ENCODE peak calls at places on chromosome 17, in eight cellular contexts. One of them, this sample, is unnamed.
A peak's percentile ranks its signal among the peaks of the same experiment; 100 is the strongest.

GRCh38 chr17:69451416-69452394 is 37.2 kb downstream of the MAP2K6 start:
- DNase-seq in transverse colon: no peak
- DNase-seq in mesendoderm: peak; percentile 41
- DNase-seq in neural progenitor cell: no peak
- DNase-seq in IMR-90: no peak
- DNase-seq in cardiac muscle cell: no peak
- DNase-seq in kidney: no peak
- DNase-seq in tibial nerve: no peak
- DNase-seq in this sample: no peak

GRCh38 chr17:17361543-17362511 is 58.7 kb downstream of the NT5M start:
- DNase-seq in transverse colon: no peak
- DNase-seq in mesendoderm: no peak
- DNase-seq in neural progenitor cell: no peak
- DNase-seq in IMR-90: no peak
- DNase-seq in cardiac muscle cell: no peak
- DNase-seq in kidney: peak; percentile 37
- DNase-seq in tibial nerve: peak; percentile 25
- DNase-seq in this sample: peak; percentile 76

GRCh38 chr17:42182927-42183734 is 2.1 kb downstream of the HCRT start:
- DNase-seq in transverse colon: no peak
- DNase-seq in mesendoderm: peak; percentile 60
- DNase-seq in neural progenitor cell: no peak
- DNase-seq in IMR-90: peak; percentile 60
- DNase-seq in cardiac muscle cell: no peak
- DNase-seq in kidney: no peak
- DNase-seq in tibial nerve: no peak
- DNase-seq in this sample: no peak

GRCh38 chr17:6608321-6608720 is 32.2 kb downstream of the KIAA0753 start:
- DNase-seq in transverse colon: no peak
- DNase-seq in mesendoderm: no peak
- DNase-seq in neural progenitor cell: no peak
- DNase-seq in IMR-90: peak; percentile 41
- DNase-seq in cardiac muscle cell: no peak
- DNase-seq in kidney: no peak
- DNase-seq in tibial nerve: no peak
- DNase-seq in this sample: no peak

GRCh38 chr17:31743767-31744166 is 115.3 kb downstream of the COPRS start:
- DNase-seq in transverse colon: no peak
- DNase-seq in mesendoderm: peak; percentile 25
- DNase-seq in neural progenitor cell: peak; percentile 34
- DNase-seq in IMR-90: peak; percentile 28
- DNase-seq in cardiac muscle cell: peak; percentile 70
- DNase-seq in kidney: no peak
- DNase-seq in tibial nerve: no peak
- DNase-seq in this sample: peak; percentile 61

GRCh38 chr17:68461122-68461539 is 3.8 kb upstream of the WIPI1 start:
- DNase-seq in transverse colon: no peak
- DNase-seq in mesendoderm: no peak
- DNase-seq in neural progenitor cell: no peak
- DNase-seq in IMR-90: no peak
- DNase-seq in cardiac muscle cell: no peak
- DNase-seq in kidney: no peak
- DNase-seq in tibial nerve: no peak
- DNase-seq in this sample: no peak

GRCh38 chr17:2749784-2750181 is 331 bp upstream of the CCDC92B start:
- DNase-seq in transverse colon: peak; percentile 78
- DNase-seq in mesendoderm: peak; percentile 85
- DNase-seq in neural progenitor cell: peak; percentile 95
- DNase-seq in IMR-90: peak; percentile 57
- DNase-seq in cardiac muscle cell: peak; percentile 92
- DNase-seq in kidney: peak; percentile 89
- DNase-seq in tibial nerve: peak; percentile 13
- DNase-seq in this sample: peak; percentile 90

GRCh38 chr17:16920628-16921020 is 51.3 kb downstream of the TNFRSF13B start:
- DNase-seq in transverse colon: peak; percentile 2
- DNase-seq in mesendoderm: no peak
- DNase-seq in neural progenitor cell: no peak
- DNase-seq in IMR-90: no peak
- DNase-seq in cardiac muscle cell: no peak
- DNase-seq in kidney: no peak
- DNase-seq in tibial nerve: no peak
- DNase-seq in this sample: peak; percentile 10

GRCh38 chr17:31674305-31674704 is 184.7 kb downstream of the COPRS start:
- DNase-seq in transverse colon: no peak
- DNase-seq in mesendoderm: no peak
- DNase-seq in neural progenitor cell: no peak
- DNase-seq in IMR-90: peak; percentile 50
- DNase-seq in cardiac muscle cell: no peak
- DNase-seq in kidney: no peak
- DNase-seq in tibial nerve: no peak
- DNase-seq in this sample: no peak

GRCh38 chr17:6415616-6416015 is 19.3 kb downstream of the AIPL1 start:
- DNase-seq in transverse colon: no peak
- DNase-seq in mesendoderm: no peak
- DNase-seq in neural progenitor cell: no peak
- DNase-seq in IMR-90: no peak
- DNase-seq in cardiac muscle cell: peak; percentile 25
- DNase-seq in kidney: no peak
- DNase-seq in tibial nerve: no peak
- DNase-seq in this sample: no peak

GRCh38 chr17:28038802-28039600 is 3.5 kb upstream of the NLK start:
- DNase-seq in transverse colon: no peak
- DNase-seq in mesendoderm: no peak
- DNase-seq in neural progenitor cell: no peak
- DNase-seq in IMR-90: peak; percentile 63
- DNase-seq in cardiac muscle cell: peak; percentile 19
- DNase-seq in kidney: no peak
- DNase-seq in tibial nerve: no peak
- DNase-seq in this sample: no peak

GRCh38 chr17:67469208-67469980 is 92.3 kb downstream of the PITPNC1 start:
- DNase-seq in transverse colon: no peak
- DNase-seq in mesendoderm: no peak
- DNase-seq in neural progenitor cell: no peak
- DNase-seq in IMR-90: peak; percentile 28
- DNase-seq in cardiac muscle cell: peak; percentile 54
- DNase-seq in kidney: no peak
- DNase-seq in tibial nerve: no peak
- DNase-seq in this sample: no peak

DNA sequence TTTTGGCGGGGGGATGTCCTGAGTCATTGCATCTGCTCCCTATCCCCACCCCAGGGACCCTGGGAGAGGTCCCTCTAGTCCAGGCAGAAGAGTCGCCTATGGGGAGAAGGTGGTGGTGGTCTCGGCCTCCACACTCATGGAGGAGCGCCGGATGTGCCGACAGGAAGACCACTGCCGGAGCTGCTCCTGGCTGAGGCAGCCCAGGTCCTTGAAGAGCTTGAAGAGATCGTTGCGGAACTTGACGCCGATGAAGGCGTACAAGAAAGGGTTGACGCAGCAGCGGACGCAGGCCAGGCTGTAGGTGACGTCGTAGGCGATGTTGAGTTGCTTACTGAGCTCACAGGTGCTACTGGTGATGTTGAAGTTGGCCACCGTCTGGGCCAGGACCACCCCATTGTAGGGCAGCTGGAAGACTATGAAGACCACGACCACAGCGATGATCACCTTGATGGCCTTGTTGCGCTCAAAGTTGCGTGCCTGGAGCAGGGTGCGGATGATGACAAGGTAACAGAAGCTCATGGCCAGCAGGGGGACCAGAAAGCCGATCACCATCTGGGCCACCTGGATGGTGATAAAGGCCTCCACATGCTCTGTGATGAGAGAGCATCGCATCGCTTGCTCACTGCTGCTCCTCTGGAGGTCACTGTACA is 10.5 kb downstream of the CCR7 start:
- DNase-seq in transverse colon: no peak
- DNase-seq in mesendoderm: no peak
- DNase-seq in neural progenitor cell: no peak
- DNase-seq in IMR-90: no peak
- DNase-seq in cardiac muscle cell: no peak
- DNase-seq in kidney: no peak
- DNase-seq in tibial nerve: no peak
- DNase-seq in this sample: peak; percentile 60
- H3K4me1 ChIP-seq in transverse colon: peaks cover 60% of the 10 kb centered on the region
- H3K4me1 ChIP-seq in mesendoderm: peaks cover 6% of the 10 kb centered on the region
- H3K4me1 ChIP-seq in neural progenitor cell: peaks cover 8% of the 10 kb centered on the region
- H3K4me1 ChIP-seq in IMR-90: peaks cover 58% of the 10 kb centered on the region
- H3K4me1 ChIP-seq in cardiac muscle cell: peaks cover 31% of the 10 kb centered on the region
- H3K4me1 ChIP-seq in kidney: peaks cover 35% of the 10 kb centered on the region
- H3K4me1 ChIP-seq in tibial nerve: peaks cover 7% of the 10 kb centered on the region
- H3K4me1 ChIP-seq in this sample: peaks cover 55% of the 10 kb centered on the region

GRCh38 chr17:21279582-21279981 is 4.9 kb upstream of the MAP2K3 start:
- DNase-seq in transverse colon: no peak
- DNase-seq in mesendoderm: no peak
- DNase-seq in neural progenitor cell: no peak
- DNase-seq in IMR-90: no peak
- DNase-seq in cardiac muscle cell: no peak
- DNase-seq in kidney: no peak
- DNase-seq in tibial nerve: no peak
- DNase-seq in this sample: peak; percentile 58
- H3K4me1 ChIP-seq in transverse colon: peaks cover 33% of the 10 kb centered on the region
- H3K4me1 ChIP-seq in mesendoderm: peaks cover 2% of the 10 kb centered on the region
- H3K4me1 ChIP-seq in neural progenitor cell: no peaks in the 10 kb centered on the region
- H3K4me1 ChIP-seq in IMR-90: peaks cover 30% of the 10 kb centered on the region
- H3K4me1 ChIP-seq in cardiac muscle cell: peaks cover 5% of the 10 kb centered on the region
- H3K4me1 ChIP-seq in kidney: peaks cover 9% of the 10 kb centered on the region
- H3K4me1 ChIP-seq in tibial nerve: no peaks in the 10 kb centered on the region
- H3K4me1 ChIP-seq in this sample: no peaks in the 10 kb centered on the region

GRCh38 chr17:82328994-82329507 is 4.5 kb downstream of the SECTM1 start:
- DNase-seq in transverse colon: no peak
- DNase-seq in mesendoderm: no peak
- DNase-seq in neural progenitor cell: no peak
- DNase-seq in IMR-90: no peak
- DNase-seq in cardiac muscle cell: no peak
- DNase-seq in kidney: peak; percentile 73
- DNase-seq in tibial nerve: no peak
- DNase-seq in this sample: no peak
- H3K4me1 ChIP-seq in transverse colon: peaks cover 82% of the 10 kb centered on the region
- H3K4me1 ChIP-seq in mesendoderm: no peaks in the 10 kb centered on the region
- H3K4me1 ChIP-seq in neural progenitor cell: peaks cover 29% of the 10 kb centered on the region
- H3K4me1 ChIP-seq in IMR-90: peaks cover 14% of the 10 kb centered on the region
- H3K4me1 ChIP-seq in cardiac muscle cell: peaks cover 31% of the 10 kb centered on the region
- H3K4me1 ChIP-seq in kidney: peaks cover 24% of the 10 kb centered on the region
- H3K4me1 ChIP-seq in tibial nerve: no peaks in the 10 kb centered on the region
- H3K4me1 ChIP-seq in this sample: peaks cover 5% of the 10 kb centered on the region

GRCh38 chr17:55727275-55727674 is 4.6 kb upstream of the TMEM100 start:
- DNase-seq in transverse colon: no peak
- DNase-seq in mesendoderm: peak; percentile 41
- DNase-seq in neural progenitor cell: no peak
- DNase-seq in IMR-90: no peak
- DNase-seq in cardiac muscle cell: no peak
- DNase-seq in kidney: no peak
- DNase-seq in tibial nerve: no peak
- DNase-seq in this sample: no peak

GRCh38 chr17:55728361-55728760 is 5.7 kb upstream of the TMEM100 start:
- DNase-seq in transverse colon: no peak
- DNase-seq in mesendoderm: no peak
- DNase-seq in neural progenitor cell: no peak
- DNase-seq in IMR-90: no peak
- DNase-seq in cardiac muscle cell: no peak
- DNase-seq in kidney: no peak
- DNase-seq in tibial nerve: no peak
- DNase-seq in this sample: no peak

GRCh38 chr17:55728833-55729232 is 6.2 kb upstream of the TMEM100 start:
- DNase-seq in transverse colon: no peak
- DNase-seq in mesendoderm: no peak
- DNase-seq in neural progenitor cell: no peak
- DNase-seq in IMR-90: no peak
- DNase-seq in cardiac muscle cell: no peak
- DNase-seq in kidney: no peak
- DNase-seq in tibial nerve: no peak
- DNase-seq in this sample: no peak

GRCh38 chr17:55726440-55726839 is 3.8 kb upstream of the TMEM100 start:
- DNase-seq in transverse colon: peak; percentile 17
- DNase-seq in mesendoderm: no peak
- DNase-seq in neural progenitor cell: no peak
- DNase-seq in IMR-90: peak; percentile 91
- DNase-seq in cardiac muscle cell: no peak
- DNase-seq in kidney: no peak
- DNase-seq in tibial nerve: peak; percentile 79
- DNase-seq in this sample: peak; percentile 77

GRCh38 chr17:55727920-55728319 is 5.3 kb upstream of the TMEM100 start:
- DNase-seq in transverse colon: no peak
- DNase-seq in mesendoderm: peak; percentile 21
- DNase-seq in neural progenitor cell: no peak
- DNase-seq in IMR-90: no peak
- DNase-seq in cardiac muscle cell: no peak
- DNase-seq in kidney: no peak
- DNase-seq in tibial nerve: no peak
- DNase-seq in this sample: no peak
- H3K4me1 ChIP-seq in transverse colon: peaks cover 25% of the 10 kb centered on the region
- H3K4me1 ChIP-seq in mesendoderm: no peaks in the 10 kb centered on the region
- H3K4me1 ChIP-seq in neural progenitor cell: peaks cover 29% of the 10 kb centered on the region
- H3K4me1 ChIP-seq in IMR-90: peaks cover 20% of the 10 kb centered on the region
- H3K4me1 ChIP-seq in cardiac muscle cell: peaks cover 42% of the 10 kb centered on the region
- H3K4me1 ChIP-seq in kidney: peaks cover 14% of the 10 kb centered on the region
- H3K4me1 ChIP-seq in tibial nerve: no peaks in the 10 kb centered on the region
- H3K4me1 ChIP-seq in this sample: peaks cover 8% of the 10 kb centered on the region

GRCh38 chr17:82587234-82588086 is 60.8 kb downstream of the WDR45B start:
- DNase-seq in transverse colon: no peak
- DNase-seq in mesendoderm: no peak
- DNase-seq in neural progenitor cell: no peak
- DNase-seq in IMR-90: peak; percentile 10
- DNase-seq in cardiac muscle cell: no peak
- DNase-seq in kidney: peak; percentile 71
- DNase-seq in tibial nerve: no peak
- DNase-seq in this sample: peak; percentile 50
- H3K4me1 ChIP-seq in transverse colon: peaks cover 24% of the 10 kb centered on the region
- H3K4me1 ChIP-seq in mesendoderm: no peaks in the 10 kb centered on the region
- H3K4me1 ChIP-seq in neural progenitor cell: no peaks in the 10 kb centered on the region
- H3K4me1 ChIP-seq in IMR-90: no peaks in the 10 kb centered on the region
- H3K4me1 ChIP-seq in cardiac muscle cell: peaks cover 4% of the 10 kb centered on the region
- H3K4me1 ChIP-seq in kidney: peaks cover 2% of the 10 kb centered on the region
- H3K4me1 ChIP-seq in tibial nerve: no peaks in the 10 kb centered on the region
- H3K4me1 ChIP-seq in this sample: peaks cover 2% of the 10 kb centered on the region

GRCh38 chr17:62595484-62595883 is 32.0 kb upstream of the MRC2 start:
- DNase-seq in transverse colon: no peak
- DNase-seq in mesendoderm: peak; percentile 43
- DNase-seq in neural progenitor cell: no peak
- DNase-seq in IMR-90: no peak
- DNase-seq in cardiac muscle cell: no peak
- DNase-seq in kidney: no peak
- DNase-seq in tibial nerve: no peak
- DNase-seq in this sample: no peak
- H3K4me1 ChIP-seq in transverse colon: no peaks in the 10 kb centered on the region
- H3K4me1 ChIP-seq in mesendoderm: no peaks in the 10 kb centered on the region
- H3K4me1 ChIP-seq in neural progenitor cell: no peaks in the 10 kb centered on the region
- H3K4me1 ChIP-seq in IMR-90: peaks cover 10% of the 10 kb centered on the region
- H3K4me1 ChIP-seq in cardiac muscle cell: no peaks in the 10 kb centered on the region
- H3K4me1 ChIP-seq in kidney: no peaks in the 10 kb centered on the region
- H3K4me1 ChIP-seq in tibial nerve: no peaks in the 10 kb centered on the region
- H3K4me1 ChIP-seq in this sample: peaks cover 2% of the 10 kb centered on the region

GRCh38 chr17:35086164-35086563 is 22.7 kb upstream of the RFFL start:
- DNase-seq in transverse colon: no peak
- DNase-seq in mesendoderm: no peak
- DNase-seq in neural progenitor cell: no peak
- DNase-seq in IMR-90: no peak
- DNase-seq in cardiac muscle cell: no peak
- DNase-seq in kidney: no peak
- DNase-seq in tibial nerve: no peak
- DNase-seq in this sample: no peak
- H3K4me1 ChIP-seq in transverse colon: peaks cover 67% of the 10 kb centered on the region
- H3K4me1 ChIP-seq in mesendoderm: peaks cover 11% of the 10 kb centered on the region
- H3K4me1 ChIP-seq in neural progenitor cell: peaks cover 16% of the 10 kb centered on the region
- H3K4me1 ChIP-seq in IMR-90: peaks cover 13% of the 10 kb centered on the region
- H3K4me1 ChIP-seq in cardiac muscle cell: peaks cover 8% of the 10 kb centered on the region
- H3K4me1 ChIP-seq in kidney: peaks cover 8% of the 10 kb centered on the region
- H3K4me1 ChIP-seq in tibial nerve: no peaks in the 10 kb centered on the region
- H3K4me1 ChIP-seq in this sample: peaks cover 2% of the 10 kb centered on the region

This sample was measured in right cardiac atrium.